ENCODE peak calls at places on chromosomes 3 and 15, in four cellular contexts. One of them, this sample, is unnamed.

GRCh38 chr15:25250906-25251622 is 187.8 kb downstream of the UBE3A start:
- DNase-seq in stimulated activated CD8-positive, alpha-beta memory T cell treated with anti-CD3 and anti-CD28 coated beads, Interleukin-15, amount 100 ng/mL, for 24 hours: no peak
- DNase-seq in EL: no peak
- DNase-seq in neuronal stem cell: no peak
- DNase-seq in this sample: no peak

GRCh38 chr3:144529562-144529961 is 557.9 kb downstream of the DIPK2A start:
- DNase-seq in stimulated activated CD8-positive, alpha-beta memory T cell treated with anti-CD3 and anti-CD28 coated beads, Interleukin-15, amount 100 ng/mL, for 24 hours: no peak
- DNase-seq in EL: no peak
- DNase-seq in neuronal stem cell: no peak
- DNase-seq in this sample: no peak

GRCh38 chr3:52532838-52533622 is 627 bp downstream of the NT5DC2 start:
- DNase-seq in stimulated activated CD8-positive, alpha-beta memory T cell treated with anti-CD3 and anti-CD28 coated beads, Interleukin-15, amount 100 ng/mL, for 24 hours: no peak
- DNase-seq in EL: peak; percentile 26
- DNase-seq in neuronal stem cell: peak; percentile 48
- DNase-seq in this sample: no peak

GRCh38 chr15:48494646-48495045 is 150.9 kb downstream of the FBN1 start:
- DNase-seq in stimulated activated CD8-positive, alpha-beta memory T cell treated with anti-CD3 and anti-CD28 coated beads, Interleukin-15, amount 100 ng/mL, for 24 hours: no peak
- DNase-seq in EL: peak; percentile 29
- DNase-seq in neuronal stem cell: no peak
- DNase-seq in this sample: no peak

GRCh38 chr15:52502608-52503007 is 26.1 kb downstream of the MYO5A start:
- DNase-seq in stimulated activated CD8-positive, alpha-beta memory T cell treated with anti-CD3 and anti-CD28 coated beads, Interleukin-15, amount 100 ng/mL, for 24 hours: no peak
- DNase-seq in EL: no peak
- DNase-seq in neuronal stem cell: no peak
- DNase-seq in this sample: no peak

GRCh38 chr15:58556028-58556361 is 124.2 kb downstream of the LIPC start:
- DNase-seq in stimulated activated CD8-positive, alpha-beta memory T cell treated with anti-CD3 and anti-CD28 coated beads, Interleukin-15, amount 100 ng/mL, for 24 hours: no peak
- DNase-seq in EL: no peak
- DNase-seq in neuronal stem cell: no peak
- DNase-seq in this sample: no peak

GRCh38 chr3:53074366-53074696 is 28.5 kb upstream of the SFMBT1 start:
- DNase-seq in stimulated activated CD8-positive, alpha-beta memory T cell treated with anti-CD3 and anti-CD28 coated beads, Interleukin-15, amount 100 ng/mL, for 24 hours: no peak
- DNase-seq in EL: no peak
- DNase-seq in neuronal stem cell: no peak
- DNase-seq in this sample: no peak

GRCh38 chr15:100918034-100918689 is 995 bp upstream of the LRRK1 start:
- DNase-seq in stimulated activated CD8-positive, alpha-beta memory T cell treated with anti-CD3 and anti-CD28 coated beads, Interleukin-15, amount 100 ng/mL, for 24 hours: peak; percentile 42
- DNase-seq in EL: peak; percentile 79
- DNase-seq in neuronal stem cell: peak; percentile 59
- DNase-seq in this sample: no peak

GRCh38 chr15:89461386-89461785 is 35.0 kb downstream of the RHCG start:
- DNase-seq in stimulated activated CD8-positive, alpha-beta memory T cell treated with anti-CD3 and anti-CD28 coated beads, Interleukin-15, amount 100 ng/mL, for 24 hours: no peak
- DNase-seq in EL: no peak
- DNase-seq in neuronal stem cell: no peak
- DNase-seq in this sample: no peak

GRCh38 chr3:139630532-139630931 is 47.2 kb downstream of the NMNAT3 start:
- DNase-seq in stimulated activated CD8-positive, alpha-beta memory T cell treated with anti-CD3 and anti-CD28 coated beads, Interleukin-15, amount 100 ng/mL, for 24 hours: no peak
- DNase-seq in EL: no peak
- DNase-seq in neuronal stem cell: no peak
- DNase-seq in this sample: no peak

GRCh38 chr3:194481103-194481502 is 5.7 kb downstream of the ATP13A3 start:
- DNase-seq in stimulated activated CD8-positive, alpha-beta memory T cell treated with anti-CD3 and anti-CD28 coated beads, Interleukin-15, amount 100 ng/mL, for 24 hours: no peak
- DNase-seq in EL: peak; percentile 72
- DNase-seq in neuronal stem cell: no peak
- DNase-seq in this sample: no peak

GRCh38 chr3:162770556-162770955 is 1273.9 kb downstream of the OTOL1 start:
- DNase-seq in stimulated activated CD8-positive, alpha-beta memory T cell treated with anti-CD3 and anti-CD28 coated beads, Interleukin-15, amount 100 ng/mL, for 24 hours: no peak
- DNase-seq in EL: peak; percentile 16
- DNase-seq in neuronal stem cell: no peak
- DNase-seq in this sample: no peak

GRCh38 chr3:28745436-28745835 is 396.8 kb upstream of the AZI2 start:
- DNase-seq in stimulated activated CD8-positive, alpha-beta memory T cell treated with anti-CD3 and anti-CD28 coated beads, Interleukin-15, amount 100 ng/mL, for 24 hours: no peak
- DNase-seq in EL: peak; percentile 20
- DNase-seq in neuronal stem cell: no peak
- DNase-seq in this sample: no peak

GRCh38 chr15:96344706-96345559 is 14.4 kb downstream of the NR2F2 start:
- DNase-seq in stimulated activated CD8-positive, alpha-beta memory T cell treated with anti-CD3 and anti-CD28 coated beads, Interleukin-15, amount 100 ng/mL, for 24 hours: no peak
- DNase-seq in EL: peak; percentile 19
- DNase-seq in neuronal stem cell: no peak
- DNase-seq in this sample: no peak

GRCh38 chr3:168894204-168894603 is 769.3 kb downstream of the MECOM start:
- DNase-seq in stimulated activated CD8-positive, alpha-beta memory T cell treated with anti-CD3 and anti-CD28 coated beads, Interleukin-15, amount 100 ng/mL, for 24 hours: no peak
- DNase-seq in EL: no peak
- DNase-seq in neuronal stem cell: no peak
- DNase-seq in this sample: no peak

GRCh38 chr3:45987368-45988099 is 8.1 kb downstream of the FYCO1 start:
- DNase-seq in stimulated activated CD8-positive, alpha-beta memory T cell treated with anti-CD3 and anti-CD28 coated beads, Interleukin-15, amount 100 ng/mL, for 24 hours: no peak
- DNase-seq in EL: peak; percentile 46
- DNase-seq in neuronal stem cell: no peak
- DNase-seq in this sample: no peak

GRCh38 chr15:99518191-99518590 is 47.6 kb upstream of the MEF2A start:
- DNase-seq in stimulated activated CD8-positive, alpha-beta memory T cell treated with anti-CD3 and anti-CD28 coated beads, Interleukin-15, amount 100 ng/mL, for 24 hours: no peak
- DNase-seq in EL: no peak
- DNase-seq in neuronal stem cell: no peak
- DNase-seq in this sample: no peak

GRCh38 chr15:44968475-44968874 is 12.0 kb downstream of the TERB2 start:
- DNase-seq in stimulated activated CD8-positive, alpha-beta memory T cell treated with anti-CD3 and anti-CD28 coated beads, Interleukin-15, amount 100 ng/mL, for 24 hours: no peak
- DNase-seq in EL: no peak
- DNase-seq in neuronal stem cell: no peak
- DNase-seq in this sample: no peak

GRCh38 chr3:123678108-123678511 is 93.3 kb upstream of the HACD2 start:
- DNase-seq in stimulated activated CD8-positive, alpha-beta memory T cell treated with anti-CD3 and anti-CD28 coated beads, Interleukin-15, amount 100 ng/mL, for 24 hours: no peak
- DNase-seq in EL: peak; percentile 95
- DNase-seq in neuronal stem cell: no peak
- DNase-seq in this sample: no peak

GRCh38 chr15:92953997-92954396 is 53.9 kb downstream of the CHD2 start:
- DNase-seq in stimulated activated CD8-positive, alpha-beta memory T cell treated with anti-CD3 and anti-CD28 coated beads, Interleukin-15, amount 100 ng/mL, for 24 hours: no peak
- DNase-seq in EL: no peak
- DNase-seq in neuronal stem cell: no peak
- DNase-seq in this sample: no peak

GRCh38 chr15:24945711-24946110 is 9.1 kb upstream of the SNRPN start:
- DNase-seq in stimulated activated CD8-positive, alpha-beta memory T cell treated with anti-CD3 and anti-CD28 coated beads, Interleukin-15, amount 100 ng/mL, for 24 hours: no peak
- DNase-seq in EL: no peak
- DNase-seq in neuronal stem cell: no peak
- DNase-seq in this sample: no peak

GRCh38 chr3:113212155-113212844 is 943 bp downstream of the BOC start:
- DNase-seq in stimulated activated CD8-positive, alpha-beta memory T cell treated with anti-CD3 and anti-CD28 coated beads, Interleukin-15, amount 100 ng/mL, for 24 hours: no peak
- DNase-seq in EL: peak; percentile 36
- DNase-seq in neuronal stem cell: no peak
- DNase-seq in this sample: no peak

GRCh38 chr3:151558621-151559020 is 97.8 kb upstream of the IGSF10 start:
- DNase-seq in stimulated activated CD8-positive, alpha-beta memory T cell treated with anti-CD3 and anti-CD28 coated beads, Interleukin-15, amount 100 ng/mL, for 24 hours: no peak
- DNase-seq in EL: no peak
- DNase-seq in neuronal stem cell: no peak
- DNase-seq in this sample: no peak

GRCh38 chr3:73774645-73775044 is 149.9 kb upstream of the PDZRN3 start:
- DNase-seq in stimulated activated CD8-positive, alpha-beta memory T cell treated with anti-CD3 and anti-CD28 coated beads, Interleukin-15, amount 100 ng/mL, for 24 hours: no peak
- DNase-seq in EL: no peak
- DNase-seq in neuronal stem cell: no peak
- DNase-seq in this sample: no peak

GRCh38 chr3:126469479-126469878 is 6.2 kb downstream of the ZXDC start:
- DNase-seq in stimulated activated CD8-positive, alpha-beta memory T cell treated with anti-CD3 and anti-CD28 coated beads, Interleukin-15, amount 100 ng/mL, for 24 hours: no peak
- DNase-seq in EL: no peak
- DNase-seq in neuronal stem cell: no peak
- DNase-seq in this sample: no peak

GRCh38 chr15:91049378-91050127 is 27.2 kb upstream of the VPS33B start:
- DNase-seq in stimulated activated CD8-positive, alpha-beta memory T cell treated with anti-CD3 and anti-CD28 coated beads, Interleukin-15, amount 100 ng/mL, for 24 hours: no peak
- DNase-seq in EL: peak; percentile 68
- DNase-seq in neuronal stem cell: peak; percentile 36
- DNase-seq in this sample: no peak

GRCh38 chr15:75508741-75509532 is 57.4 kb upstream of the SIN3A start:
- DNase-seq in stimulated activated CD8-positive, alpha-beta memory T cell treated with anti-CD3 and anti-CD28 coated beads, Interleukin-15, amount 100 ng/mL, for 24 hours: no peak
- DNase-seq in EL: peak; percentile 25
- DNase-seq in neuronal stem cell: no peak
- DNase-seq in this sample: no peak

GRCh38 chr3:7401418-7401817 is 540.5 kb downstream of the GRM7 start:
- DNase-seq in stimulated activated CD8-positive, alpha-beta memory T cell treated with anti-CD3 and anti-CD28 coated beads, Interleukin-15, amount 100 ng/mL, for 24 hours: no peak
- DNase-seq in EL: no peak
- DNase-seq in neuronal stem cell: no peak
- DNase-seq in this sample: no peak

GRCh38 chr3:89113887-89114840 is 6.7 kb downstream of the EPHA3 start:
- DNase-seq in stimulated activated CD8-positive, alpha-beta memory T cell treated with anti-CD3 and anti-CD28 coated beads, Interleukin-15, amount 100 ng/mL, for 24 hours: no peak
- DNase-seq in EL: peak; percentile 31
- DNase-seq in neuronal stem cell: peak; percentile 56
- DNase-seq in this sample: peak; percentile 88

GRCh38 chr3:161222662-161223061 is 1.6 kb downstream of the NMD3 start:
- DNase-seq in stimulated activated CD8-positive, alpha-beta memory T cell treated with anti-CD3 and anti-CD28 coated beads, Interleukin-15, amount 100 ng/mL, for 24 hours: no peak
- DNase-seq in EL: peak; percentile 19
- DNase-seq in neuronal stem cell: no peak
- DNase-seq in this sample: no peak

GRCh38 chr15:48052871-48053383 is 67.9 kb upstream of the SLC24A5 start:
- DNase-seq in stimulated activated CD8-positive, alpha-beta memory T cell treated with anti-CD3 and anti-CD28 coated beads, Interleukin-15, amount 100 ng/mL, for 24 hours: no peak
- DNase-seq in EL: peak; percentile 8
- DNase-seq in neuronal stem cell: no peak
- DNase-seq in this sample: no peak

GRCh38 chr3:18797378-18797777 is 350.9 kb upstream of the KCNH8 start:
- DNase-seq in stimulated activated CD8-positive, alpha-beta memory T cell treated with anti-CD3 and anti-CD28 coated beads, Interleukin-15, amount 100 ng/mL, for 24 hours: no peak
- DNase-seq in EL: no peak
- DNase-seq in neuronal stem cell: no peak
- DNase-seq in this sample: no peak

GRCh38 chr3:908839-909238 is 184.0 kb upstream of the CNTN6 start:
- DNase-seq in stimulated activated CD8-positive, alpha-beta memory T cell treated with anti-CD3 and anti-CD28 coated beads, Interleukin-15, amount 100 ng/mL, for 24 hours: no peak
- DNase-seq in EL: no peak
- DNase-seq in neuronal stem cell: peak; percentile 12
- DNase-seq in this sample: no peak

GRCh38 chr3:70049761-70050160 is 50.2 kb downstream of the SAMMSON start:
- DNase-seq in stimulated activated CD8-positive, alpha-beta memory T cell treated with anti-CD3 and anti-CD28 coated beads, Interleukin-15, amount 100 ng/mL, for 24 hours: no peak
- DNase-seq in EL: no peak
- DNase-seq in neuronal stem cell: no peak
- DNase-seq in this sample: no peak

GRCh38 chr15:70203981-70204560 is 106.4 kb upstream of the TLE3 start:
- DNase-seq in stimulated activated CD8-positive, alpha-beta memory T cell treated with anti-CD3 and anti-CD28 coated beads, Interleukin-15, amount 100 ng/mL, for 24 hours: no peak
- DNase-seq in EL: no peak
- DNase-seq in neuronal stem cell: no peak
- DNase-seq in this sample: no peak

GRCh38 chr3:156685752-156686151 is 11.4 kb downstream of the TIPARP start:
- DNase-seq in stimulated activated CD8-positive, alpha-beta memory T cell treated with anti-CD3 and anti-CD28 coated beads, Interleukin-15, amount 100 ng/mL, for 24 hours: no peak
- DNase-seq in EL: no peak
- DNase-seq in neuronal stem cell: no peak
- DNase-seq in this sample: no peak

GRCh38 chr15:88487796-88488523 is 20.5 kb downstream of the MRPS11 start:
- DNase-seq in stimulated activated CD8-positive, alpha-beta memory T cell treated with anti-CD3 and anti-CD28 coated beads, Interleukin-15, amount 100 ng/mL, for 24 hours: no peak
- DNase-seq in EL: no peak
- DNase-seq in neuronal stem cell: no peak
- DNase-seq in this sample: no peak

GRCh38 chr15:59165726-59166125 is 40.9 kb upstream of the LDHAL6B start:
- DNase-seq in stimulated activated CD8-positive, alpha-beta memory T cell treated with anti-CD3 and anti-CD28 coated beads, Interleukin-15, amount 100 ng/mL, for 24 hours: no peak
- DNase-seq in EL: no peak
- DNase-seq in neuronal stem cell: no peak
- DNase-seq in this sample: no peak

GRCh38 chr15:74438696-74439316 is 5.0 kb upstream of the SEMA7A start:
- DNase-seq in stimulated activated CD8-positive, alpha-beta memory T cell treated with anti-CD3 and anti-CD28 coated beads, Interleukin-15, amount 100 ng/mL, for 24 hours: peak; percentile 51
- DNase-seq in EL: peak; percentile 75
- DNase-seq in neuronal stem cell: peak; percentile 62
- DNase-seq in this sample: peak; percentile 80

GRCh38 chr3:52440249-52440551 is 4.7 kb downstream of the SEMA3G start:
- DNase-seq in stimulated activated CD8-positive, alpha-beta memory T cell treated with anti-CD3 and anti-CD28 coated beads, Interleukin-15, amount 100 ng/mL, for 24 hours: no peak
- DNase-seq in EL: no peak
- DNase-seq in neuronal stem cell: no peak
- DNase-seq in this sample: no peak